ENCODE peak calls at places on chromosome 13, in four cellular contexts. R is uterus, A is heart left ventricle, Z is tibial nerve. M is an unnamed sample. For H3K4me1, the result is how much of the 10 kb centered on the place peaks cover.

GRCh38 chr13:105616313-105617075 is 919.0 kb downstream of the EFNB2 start:
- DNase-seq in R (no peak), A (no peak), Z (no peak), M (no peak)

GRCh38 chr13:45623516-45624090 is 8.1 kb upstream of the ERICH6B start:
- DNase-seq in R (no peak), A (no peak), Z (no peak), M (no peak)

GRCh38 chr13:56988543-56988942 is 152.2 kb upstream of the PRR20A start:
- DNase-seq in R (no peak), A (no peak), Z (no peak), M (no peak)

GRCh38 chr13:65656740-65657329 is 1573.3 kb downstream of the PCDH9 start:
- DNase-seq in R (no peak), A (no peak), Z (no peak), M (no peak)

GRCh38 chr13:89925107-89925506 is 1422.4 kb upstream of the MIR17HG start:
- DNase-seq in R (no peak), A (no peak), Z (no peak), M (no peak)

GRCh38 chr13:112219753-112220152 is 152.8 kb downstream of the SOX1 start:
- DNase-seq in R (no peak), A (no peak), Z (no peak), M (no peak)

GRCh38 chr13:91185294-91185863 is 162.1 kb upstream of the MIR17HG start:
- DNase-seq in R (no peak), A (no peak), Z (no peak), M (no peak)

GRCh38 chr13:23855360-23855759 is 33.8 kb downstream of the MIPEP start:
- DNase-seq in R (no peak), A (no peak), Z (no peak), M (no peak)

GRCh38 chr13:29924482-29924884 is 74.1 kb upstream of the UBL3 start:
- DNase-seq in R (no peak), A (no peak), Z (no peak), M (no peak)

GRCh38 chr13:93244141-93244917 is 17.7 kb downstream of the GPC6 start:
- DNase-seq in R (no peak), A (no peak), Z (no peak), M (no peak)

GRCh38 chr13:48567521-48568331 is 34.8 kb upstream of the RCBTB2 start:
- DNase-seq in R (no peak), A (peak), Z (no peak), M (no peak)

GRCh38 chr13:30371649-30372265 is 50.5 kb upstream of the UBE2L5 start:
- DNase-seq in R (no peak), A (no peak), Z (no peak), M (peak)

GRCh38 chr13:78997902-78998654 is 339.1 kb upstream of the OBI1 start:
- DNase-seq in R (no peak), A (no peak), Z (no peak), M (no peak)

GRCh38 chr13:79867248-79867647 is 386.3 kb downstream of the NDFIP2 start:
- DNase-seq in R (no peak), A (no peak), Z (no peak), M (no peak)

GRCh38 chr13:48738261-48738755 is 84.6 kb downstream of the CYSLTR2 start:
- DNase-seq in R (no peak), A (no peak), Z (no peak), M (no peak)

GRCh38 chr13:113927661-113928581 is 46.0 kb downstream of the C13orf46 start:
- DNase-seq in R (peak), A (peak), Z (peak), M (peak)

GRCh38 chr13:91714726-91715334 is 316.4 kb downstream of the GPC5 start:
- DNase-seq in R (no peak), A (no peak), Z (no peak), M (no peak)

GRCh38 chr13:51764184-51765141 is 39.5 kb downstream of the DHRS12 start:
- DNase-seq in R (peak), A (peak), Z (peak), M (no peak)

GRCh38 chr13:46553521-46553885 is 533 bp downstream of the LRCH1 start:
- DNase-seq in R (peak), A (peak), Z (peak), M (no peak)

GRCh38 chr13:75481176-75482069 is 546 bp downstream of the TBC1D4 start:
- DNase-seq in R (peak), A (peak), Z (peak), M (peak)

GRCh38 chr13:95530178-95530577 is 22.3 kb upstream of the CLDN10 start:
- DNase-seq in R (no peak), A (no peak), Z (no peak), M (no peak)

GRCh38 chr13:70457474-70457873 is 349.2 kb upstream of the KLHL1 start:
- DNase-seq in R (no peak), A (no peak), Z (no peak), M (no peak)

GRCh38 chr13:98507060-98507797 is 69.7 kb downstream of the STK24 start:
- DNase-seq in R (peak), A (peak), Z (peak), M (no peak)

GRCh38 chr13:47119568-47120080 is 222.8 kb upstream of the HTR2A start:
- DNase-seq in R (no peak), A (no peak), Z (no peak), M (no peak)

GRCh38 chr13:72284791-72285190 is 417.8 kb upstream of the DACH1 start:
- DNase-seq in R (no peak), A (no peak), Z (no peak), M (no peak)

GRCh38 chr13:110301606-110302131 is 5.3 kb downstream of the COL4A1 start:
- DNase-seq in R (peak), A (no peak), Z (no peak), M (no peak)

GRCh38 chr13:113145496-113145895 is 13.0 kb upstream of the PROZ start:
- DNase-seq in R (no peak), A (no peak), Z (no peak), M (no peak)

GRCh38 chr13:103703246-103703645 is 637.0 kb upstream of the SLC10A2 start:
- DNase-seq in R (no peak), A (no peak), Z (no peak), M (no peak)

GRCh38 chr13:40993119-40993518 is 26.0 kb downstream of the ELF1 start:
- DNase-seq in R (no peak), A (no peak), Z (no peak), M (no peak)

GRCh38 chr13:73369095-73369494 is 310.3 kb downstream of the KLF5 start:
- DNase-seq in R (no peak), A (no peak), Z (no peak), M (no peak)

GRCh38 chr13:73366241-73366640 is 307.4 kb downstream of the KLF5 start:
- DNase-seq in R (no peak), A (no peak), Z (no peak), M (no peak)

GRCh38 chr13:73370066-73370465 is 311.3 kb downstream of the KLF5 start:
- DNase-seq in R (no peak), A (no peak), Z (no peak), M (no peak)

GRCh38 chr13:73368608-73369007 is 309.8 kb downstream of the KLF5 start:
- DNase-seq in R (no peak), A (no peak), Z (no peak), M (no peak)

DNA sequence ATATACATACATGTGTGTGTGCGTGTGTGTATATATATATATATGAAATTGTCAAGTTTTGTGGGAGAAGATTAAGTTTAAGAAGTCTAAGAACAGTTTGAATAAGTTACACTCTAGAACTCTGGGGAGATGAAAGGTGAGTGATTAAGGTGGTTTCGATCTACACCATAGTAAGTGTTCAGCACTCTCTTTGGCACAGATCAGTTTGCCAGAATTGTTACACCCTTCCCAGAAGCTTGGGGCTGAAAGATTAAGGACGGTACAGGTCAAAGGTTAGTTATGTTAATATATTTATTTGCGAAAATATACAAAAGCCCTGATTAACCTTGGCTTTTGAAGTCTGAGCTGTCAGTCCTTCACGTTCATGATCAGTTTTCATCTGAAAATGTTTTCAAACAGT is 309.1 kb downstream of the KLF5 start:
- DNase-seq in R (no peak), A (no peak), Z (no peak), M (no peak)
- H3K4me1 ChIP-seq in R (under half), A (under half), Z (under half), M (under half)

DNA sequence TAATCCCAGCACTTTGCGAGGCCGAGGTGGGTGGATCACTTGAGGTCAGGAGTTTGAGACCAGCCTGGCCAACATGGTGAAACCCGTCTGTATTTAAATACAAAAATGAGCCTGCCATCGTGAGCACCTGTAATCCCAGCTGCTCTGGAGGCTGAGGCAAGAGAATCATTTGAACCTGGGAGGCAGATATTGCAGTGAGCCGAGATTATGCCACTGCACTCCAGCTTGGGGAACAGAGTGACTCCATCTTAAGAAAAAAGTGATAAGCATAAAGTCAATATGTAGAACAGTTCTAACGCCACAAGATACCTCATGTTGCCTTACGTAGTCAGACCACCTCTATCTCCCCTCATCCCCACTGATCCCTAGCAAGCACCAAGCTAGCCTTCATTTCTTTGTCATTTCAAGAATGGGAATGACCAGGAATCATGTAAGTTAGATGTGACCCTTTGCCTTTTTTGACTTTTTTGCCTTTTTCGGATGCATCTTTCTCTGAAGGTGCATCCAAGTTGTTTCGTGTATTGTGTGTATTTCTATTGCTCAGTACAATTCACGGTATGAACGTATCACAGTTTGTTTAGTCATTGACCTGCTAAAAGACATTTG is 6.4 kb downstream of the RPL21 start:
- DNase-seq in R (no peak), A (no peak), Z (no peak), M (no peak)
- TF ChIP-seq POLR2A in R (no peak), A (no peak), Z (no peak), M (no peak)

DNA sequence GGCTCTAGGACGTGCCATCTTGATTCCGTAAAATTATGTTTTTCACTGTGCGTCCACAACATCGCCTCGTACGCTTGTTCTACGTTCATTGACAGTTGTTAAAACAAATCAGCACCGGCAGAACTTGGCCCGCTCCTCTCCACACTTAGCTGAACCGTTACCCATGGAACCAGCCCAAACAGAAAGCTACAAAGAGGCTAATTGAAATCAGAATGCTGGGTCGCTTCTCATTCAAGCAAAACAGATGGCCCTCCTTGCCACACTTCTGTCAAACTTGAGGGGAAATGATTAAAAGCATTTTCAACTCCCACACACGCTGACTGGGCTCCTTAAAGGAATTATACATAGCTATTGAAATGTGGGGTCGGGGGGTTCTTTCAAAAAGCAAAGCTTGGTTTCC is 71.6 kb downstream of the TM9SF2 start:
- DNase-seq in R (no peak), A (no peak), Z (no peak), M (no peak)
- H3K4me1 ChIP-seq in R (under half), A (under half), Z (under half), M (under half)

GRCh38 chr13:44575741-44576395 is at the start of gene TSC22D1:
- DNase-seq in R (peak), A (peak), Z (peak), M (peak)
- TF ChIP-seq POLR2A in R (peak), A (no peak), Z (no peak), M (no peak)

GRCh38 chr13:50123862-50124535 is 108.8 kb downstream of the KCNRG start:
- DNase-seq in R (peak), A (peak), Z (peak), M (no peak)
- H3K4me1 ChIP-seq in R (under half), A (under half), Z (under half), M (under half)

M was measured in spleen.